ENCODE peak calls at places on chromosomes 1 and 21, in four cellular contexts. One of them, this sample, is unnamed.

GRCh38 chr1:6424000-6424565 is 493 bp upstream of the ESPN start:
- DNase-seq in CD8-positive, alpha-beta T cell: no peak
- DNase-seq in CD4-positive, CD25-positive, alpha-beta regulatory T cell: no peak
- DNase-seq in uterus: no peak
- DNase-seq in this sample: no peak

GRCh38 chr1:231603598-231604275 is 22.9 kb upstream of the DISC1 start:
- DNase-seq in CD8-positive, alpha-beta T cell: no peak
- DNase-seq in CD4-positive, CD25-positive, alpha-beta regulatory T cell: peak; percentile 72
- DNase-seq in uterus: no peak
- DNase-seq in this sample: no peak

GRCh38 chr1:43367904-43368645 is at the start of gene ELOVL1:
- DNase-seq in CD8-positive, alpha-beta T cell: peak; percentile 85
- DNase-seq in CD4-positive, CD25-positive, alpha-beta regulatory T cell: peak; percentile 73
- DNase-seq in uterus: peak; percentile 90
- DNase-seq in this sample: peak; percentile 41

GRCh38 chr1:165344736-165345135 is 11.8 kb downstream of the LMX1A start:
- DNase-seq in CD8-positive, alpha-beta T cell: no peak
- DNase-seq in CD4-positive, CD25-positive, alpha-beta regulatory T cell: no peak
- DNase-seq in uterus: no peak
- DNase-seq in this sample: no peak

GRCh38 chr1:90783181-90783580 is 66.1 kb upstream of the BARHL2 start:
- DNase-seq in CD8-positive, alpha-beta T cell: no peak
- DNase-seq in CD4-positive, CD25-positive, alpha-beta regulatory T cell: no peak
- DNase-seq in uterus: no peak
- DNase-seq in this sample: no peak

GRCh38 chr1:150021191-150021688 is 10.7 kb upstream of the OTUD7B start:
- DNase-seq in CD8-positive, alpha-beta T cell: no peak
- DNase-seq in CD4-positive, CD25-positive, alpha-beta regulatory T cell: no peak
- DNase-seq in uterus: no peak
- DNase-seq in this sample: no peak

GRCh38 chr1:67126111-67126746 is 8.5 kb downstream of the C1orf141 start:
- DNase-seq in CD8-positive, alpha-beta T cell: no peak
- DNase-seq in CD4-positive, CD25-positive, alpha-beta regulatory T cell: no peak
- DNase-seq in uterus: no peak
- DNase-seq in this sample: no peak

GRCh38 chr1:55870076-55870475 is 654.9 kb upstream of the USP24 start:
- DNase-seq in CD8-positive, alpha-beta T cell: no peak
- DNase-seq in CD4-positive, CD25-positive, alpha-beta regulatory T cell: no peak
- DNase-seq in uterus: no peak
- DNase-seq in this sample: no peak

GRCh38 chr1:234495231-234495990 is 16.4 kb upstream of the TARBP1 start:
- DNase-seq in CD8-positive, alpha-beta T cell: no peak
- DNase-seq in CD4-positive, CD25-positive, alpha-beta regulatory T cell: no peak
- DNase-seq in uterus: no peak
- DNase-seq in this sample: peak; percentile 72

GRCh38 chr21:36030581-36031189 is 29.6 kb downstream of the SETD4 start:
- DNase-seq in CD8-positive, alpha-beta T cell: no peak
- DNase-seq in CD4-positive, CD25-positive, alpha-beta regulatory T cell: no peak
- DNase-seq in uterus: no peak
- DNase-seq in this sample: no peak

GRCh38 chr1:46464013-46464548 is 25.6 kb upstream of the DMBX1 start:
- DNase-seq in CD8-positive, alpha-beta T cell: no peak
- DNase-seq in CD4-positive, CD25-positive, alpha-beta regulatory T cell: no peak
- DNase-seq in uterus: no peak
- DNase-seq in this sample: no peak

GRCh38 chr1:220307528-220308100 is 35.4 kb upstream of the RAB3GAP2 start:
- DNase-seq in CD8-positive, alpha-beta T cell: no peak
- DNase-seq in CD4-positive, CD25-positive, alpha-beta regulatory T cell: no peak
- DNase-seq in uterus: no peak
- DNase-seq in this sample: no peak

GRCh38 chr1:244150665-244151064 is 99.6 kb downstream of the ZBTB18 start:
- DNase-seq in CD8-positive, alpha-beta T cell: no peak
- DNase-seq in CD4-positive, CD25-positive, alpha-beta regulatory T cell: no peak
- DNase-seq in uterus: no peak
- DNase-seq in this sample: no peak

GRCh38 chr1:201491896-201492511 is 14.9 kb downstream of the CSRP1 start:
- DNase-seq in CD8-positive, alpha-beta T cell: no peak
- DNase-seq in CD4-positive, CD25-positive, alpha-beta regulatory T cell: no peak
- DNase-seq in uterus: no peak
- DNase-seq in this sample: no peak

GRCh38 chr1:201490708-201491131 is 16.2 kb downstream of the CSRP1 start:
- DNase-seq in CD8-positive, alpha-beta T cell: no peak
- DNase-seq in CD4-positive, CD25-positive, alpha-beta regulatory T cell: no peak
- DNase-seq in uterus: no peak
- DNase-seq in this sample: no peak

GRCh38 chr1:201495447-201496295 is 11.3 kb downstream of the CSRP1 start:
- DNase-seq in CD8-positive, alpha-beta T cell: no peak
- DNase-seq in CD4-positive, CD25-positive, alpha-beta regulatory T cell: no peak
- DNase-seq in uterus: peak; percentile 92
- DNase-seq in this sample: no peak

GRCh38 chr1:201496296-201496690 is 10.6 kb downstream of the CSRP1 start:
- DNase-seq in CD8-positive, alpha-beta T cell: no peak
- DNase-seq in CD4-positive, CD25-positive, alpha-beta regulatory T cell: no peak
- DNase-seq in uterus: no peak
- DNase-seq in this sample: no peak

GRCh38 chr1:201493757-201494617 is 12.9 kb downstream of the CSRP1 start:
- DNase-seq in CD8-positive, alpha-beta T cell: no peak
- DNase-seq in CD4-positive, CD25-positive, alpha-beta regulatory T cell: no peak
- DNase-seq in uterus: peak; percentile 78
- DNase-seq in this sample: no peak
- H3K27ac ChIP-seq in CD8-positive, alpha-beta T cell: no peak overlapping the region
- H3K27ac ChIP-seq in CD4-positive, CD25-positive, alpha-beta regulatory T cell: no peak overlapping the region
- H3K27ac ChIP-seq in uterus: peak overlapping the region; percentile 97
- H3K27ac ChIP-seq in this sample: peak overlapping the region; percentile 83

GRCh38 chr1:205312866-205313680 is 8.5 kb downstream of the NUAK2 start:
- DNase-seq in CD8-positive, alpha-beta T cell: no peak
- DNase-seq in CD4-positive, CD25-positive, alpha-beta regulatory T cell: no peak
- DNase-seq in uterus: no peak
- DNase-seq in this sample: no peak
- H3K4me3 ChIP-seq in CD8-positive, alpha-beta T cell: peak overlapping the region; percentile 72
- H3K4me3 ChIP-seq in CD4-positive, CD25-positive, alpha-beta regulatory T cell: peak overlapping the region; percentile 76
- H3K4me3 ChIP-seq in uterus: no peak overlapping the region
- H3K4me3 ChIP-seq in this sample: peak overlapping the region; percentile 36

DNA sequence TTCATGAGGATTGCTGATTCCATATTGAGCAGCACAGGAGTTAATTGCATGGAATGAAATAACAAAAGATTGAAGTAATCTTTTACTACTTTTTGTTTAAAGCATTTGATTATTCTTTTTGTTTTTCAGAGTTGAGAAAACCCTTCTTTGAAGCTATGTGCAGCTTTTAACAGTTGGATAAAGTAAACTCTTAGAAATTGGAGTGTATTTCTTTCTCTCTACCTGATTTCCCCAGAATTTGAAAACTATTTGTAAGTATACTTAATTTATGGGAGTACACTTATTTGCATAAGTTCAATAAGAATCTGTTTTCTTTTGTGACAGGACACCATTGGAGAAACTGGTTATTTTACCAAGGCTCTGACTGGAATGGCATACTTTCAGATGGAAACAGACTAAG is 133.6 kb downstream of the TRIM33 start:
- DNase-seq in CD8-positive, alpha-beta T cell: no peak
- DNase-seq in CD4-positive, CD25-positive, alpha-beta regulatory T cell: no peak
- DNase-seq in uterus: no peak
- DNase-seq in this sample: no peak
- H3K9me3 ChIP-seq in CD8-positive, alpha-beta T cell: peaks cover 9% of the 10 kb centered on the region
- H3K9me3 ChIP-seq in CD4-positive, CD25-positive, alpha-beta regulatory T cell: peaks cover 17% of the 10 kb centered on the region
- H3K9me3 ChIP-seq in uterus: no peaks in the 10 kb centered on the region
- H3K9me3 ChIP-seq in this sample: peaks cover 3% of the 10 kb centered on the region

GRCh38 chr1:44637590-44638411 is 36.5 kb downstream of the TMEM53 start:
- DNase-seq in CD8-positive, alpha-beta T cell: no peak
- DNase-seq in CD4-positive, CD25-positive, alpha-beta regulatory T cell: no peak
- DNase-seq in uterus: peak; percentile 45
- DNase-seq in this sample: no peak
- H3K27ac ChIP-seq in CD8-positive, alpha-beta T cell: no peak overlapping the region
- H3K27ac ChIP-seq in CD4-positive, CD25-positive, alpha-beta regulatory T cell: no peak overlapping the region
- H3K27ac ChIP-seq in uterus: peak overlapping the region; percentile 20
- H3K27ac ChIP-seq in this sample: no peak overlapping the region